ENCODE peak calls at places on chromosomes 7 and 10, in four cellular contexts. P is activated CD8-positive, alpha-beta memory T cell treated with anti-CD3 and anti-CD28 coated beads, Interleukin-2, amount 50 U/mL, for 48 hours; U is ELF-1; M is NCI-H2171 treated with DMSO at 0.1 percent for 48 hours. W is an unnamed sample.

GRCh38 chr7:72249106-72249505 is 163.0 kb downstream of the CALN1 start:
- DNase-seq in U (no peak), P (no peak), M (no peak), W (no peak)

GRCh38 chr7:1542329-1542728 is 11.8 kb downstream of the MAFK start:
- DNase-seq in P (no peak), M (no peak), U (no peak), W (no peak)

GRCh38 chr7:15228891-15229290 is 326.3 kb upstream of the DGKB start:
- DNase-seq in U (no peak), P (no peak), M (peak; percentile 91), W (no peak)

GRCh38 chr10:4470231-4470840 is 355.7 kb upstream of the AKR1E2 start:
- DNase-seq in P (no peak), U (peak; percentile 3), M (no peak), W (no peak)

GRCh38 chr10:69864321-69864720 is 62.6 kb downstream of the COL13A1 start:
- DNase-seq in U (no peak), M (no peak), P (no peak), W (no peak)

GRCh38 chr10:119301397-119301796 is 94.0 kb downstream of the GRK5 start:
- DNase-seq in P (peak; percentile 76), U (no peak), M (no peak), W (no peak)

GRCh38 chr10:102120987-102121738 is 995 bp upstream of the LDB1 start:
- DNase-seq in U (peak; percentile 98), M (peak; percentile 15), P (no peak), W (no peak)

GRCh38 chr7:14191686-14192098 is 202.2 kb upstream of the ETV1 start:
- DNase-seq in P (no peak), U (no peak), M (no peak), W (no peak)

GRCh38 chr10:17867056-17867455 is 57.9 kb downstream of the MRC1 start:
- DNase-seq in M (no peak), P (no peak), U (no peak), W (no peak)

GRCh38 chr10:116274141-116274861 is 1.3 kb upstream of the GFRA1 start:
- DNase-seq in U (peak; percentile 50), M (peak; percentile 94), P (no peak), W (no peak)

GRCh38 chr7:38840736-38841460 is 68.1 kb downstream of the VPS41 start:
- DNase-seq in P (no peak), U (no peak), M (no peak), W (no peak)

GRCh38 chr10:45428611-45429510 is 54.8 kb downstream of the ALOX5 start:
- DNase-seq in M (no peak), U (no peak), P (no peak), W (no peak)

GRCh38 chr7:6628045-6628444 is 9.1 kb upstream of the ZNF316 start:
- DNase-seq in M (peak; percentile 87), P (no peak), U (no peak), W (no peak)

GRCh38 chr10:21372651-21373410 is 152.7 kb downstream of the SKIDA1 start:
- DNase-seq in U (peak; percentile 68), P (peak; percentile 50), M (no peak), W (no peak)

GRCh38 chr10:110774069-110775021 is 97.4 kb upstream of the PDCD4 start:
- DNase-seq in P (no peak), M (no peak), U (no peak), W (no peak)

GRCh38 chr10:131310904-131311660 is 439 bp downstream of the TCERG1L start:
- DNase-seq in M (no peak), P (no peak), U (peak; percentile 53), W (no peak)

GRCh38 chr7:73519867-73520672 is 2.0 kb downstream of the BAZ1B start:
- DNase-seq in M (no peak), U (peak; percentile 44), P (no peak), W (no peak)

GRCh38 chr10:71838264-71839211 is 12.5 kb downstream of the PSAP start:
- DNase-seq in M (no peak), P (no peak), U (peak; percentile 58), W (no peak)

GRCh38 chr10:133365461-133366129 is 7.6 kb downstream of the ECHS1 start:
- DNase-seq in P (no peak), U (no peak), M (no peak), W (no peak)

W was measured in NK-92 treated with Interleukin-12 subunit alpha and Interleukin-12 subunit beta, amount 100 ng/mL, for 24 hours.